ENCODE peak calls at places on chromosomes 12 and 14, in nine cellular contexts. A is naive thymus-derived CD8-positive, alpha-beta T cell; U is stimulated activated CD4-positive, alpha-beta T cell treated with anti-CD3 and anti-CD28 coated beads, Interleukin-4, amount 100 ng/mL, for 4 hours; Y is activated CD4-positive, alpha-beta memory T cell treated with anti-CD3 and anti-CD28 coated beads, Interleukin-2, amount 10 ng/mL, durations not matched to agents 7 days and 5 days; S is stimulated activated CD8-positive, alpha-beta memory T cell treated with anti-CD3 and anti-CD28 coated beads, Interleukin-4, amount 100 ng/mL, for 1 hour; Z is mesenchymal stem cell; V is ELR; B is PC-3; G is activated T-helper 1 cell treated with anti-CD3 and anti-CD28 coated beads, Interleukin-2, amount 50 U/mL, for 16 hours. F is an unnamed sample.

GRCh38 chr14:85308531-85309300 is 221.2 kb upstream of the FLRT2 start:
- DNase-seq in A (no peak), U (no peak), Y (no peak), S (no peak), Z (peak), V (no peak), B (no peak), G (no peak), F (peak)

GRCh38 chr14:43539210-43539609 is 967.9 kb downstream of the FSCB start:
- DNase-seq in A (no peak), U (no peak), Y (no peak), S (no peak), Z (peak), V (peak), B (peak), G (no peak), F (peak)

GRCh38 chr12:39459027-39459434 is 16.1 kb upstream of the KIF21A start:
- DNase-seq in A (no peak), U (no peak), Y (no peak), S (no peak), Z (no peak), V (no peak), B (no peak), G (no peak), F (no peak)

GRCh38 chr12:55663391-55663790 is 26.7 kb downstream of the OR10P1 start:
- DNase-seq in A (no peak), U (no peak), Y (no peak), S (no peak), Z (no peak), V (no peak), B (no peak), G (no peak), F (no peak)

GRCh38 chr14:69327507-69327906 is 67.5 kb downstream of the GALNT16 start:
- DNase-seq in A (no peak), U (no peak), Y (no peak), S (no peak), Z (no peak), V (no peak), B (no peak), G (no peak), F (no peak)

GRCh38 chr14:102028733-102029132 is 58.1 kb downstream of the HSP90AA1 start:
- DNase-seq in A (no peak), U (no peak), Y (no peak), S (no peak), Z (peak), V (peak), B (peak), G (no peak), F (peak)

GRCh38 chr12:88579941-88580871 is at the start of gene KITLG:
- DNase-seq in A (no peak), U (no peak), Y (peak), S (no peak), Z (peak), V (peak), B (peak), G (no peak), F (peak)

GRCh38 chr14:96614528-96614927 is 112.3 kb downstream of the PAPOLA start:
- DNase-seq in A (no peak), U (no peak), Y (no peak), S (no peak), Z (no peak), V (no peak), B (no peak), G (no peak), F (no peak)

GRCh38 chr12:6039894-6040601 is 84.4 kb downstream of the VWF start:
- DNase-seq in A (peak), U (peak), Y (peak), S (peak), Z (peak), V (peak), B (peak), G (no peak), F (peak)

GRCh38 chr12:9687228-9687627 is 17.7 kb downstream of the CLEC2D start:
- DNase-seq in A (no peak), U (no peak), Y (no peak), S (no peak), Z (no peak), V (peak), B (peak), G (no peak), F (peak)

GRCh38 chr12:124392271-124392990 is 97.5 kb downstream of the RFLNA start:
- DNase-seq in A (no peak), U (no peak), Y (no peak), S (no peak), Z (peak), V (peak), B (no peak), G (no peak), F (peak)

GRCh38 chr12:3770891-3771290 is 18.0 kb upstream of the CRACR2A start:
- DNase-seq in A (no peak), U (no peak), Y (no peak), S (no peak), Z (peak), V (peak), B (peak), G (no peak), F (peak)

GRCh38 chr12:76470028-76470939 is 89.3 kb downstream of the OSBPL8 start:
- DNase-seq in A (no peak), U (peak), Y (no peak), S (no peak), Z (peak), V (peak), B (peak), G (no peak), F (peak)

GRCh38 chr12:6316921-6317692 is 6.6 kb downstream of the PLEKHG6 start:
- DNase-seq in A (no peak), U (no peak), Y (no peak), S (no peak), Z (no peak), V (no peak), B (no peak), G (no peak), F (no peak)

GRCh38 chr12:77494306-77494705 is 336.4 kb upstream of the NAV3 start:
- DNase-seq in A (no peak), U (no peak), Y (no peak), S (no peak), Z (no peak), V (peak), B (no peak), G (no peak), F (no peak)

GRCh38 chr14:73025544-73025943 is 1.4 kb downstream of the ZFYVE1 start:
- DNase-seq in A (no peak), U (no peak), Y (no peak), S (no peak), Z (peak), V (peak), B (peak), G (no peak), F (no peak)

GRCh38 chr14:101109347-101109638 is 205.8 kb upstream of the RTL1 start:
- DNase-seq in A (no peak), U (no peak), Y (peak), S (no peak), Z (no peak), V (no peak), B (no peak), G (no peak), F (no peak)

GRCh38 chr14:85565862-85566296 is 35.9 kb downstream of the FLRT2 start:
- DNase-seq in A (no peak), U (no peak), Y (no peak), S (no peak), Z (peak), V (peak), B (peak), G (no peak), F (peak)

GRCh38 chr12:131242741-131243496 is 289.2 kb downstream of the ADGRD1 start:
- DNase-seq in A (no peak), U (no peak), Y (no peak), S (no peak), Z (no peak), V (no peak), B (peak), G (no peak), F (no peak)

GRCh38 chr14:103189481-103190470 is 66.5 kb downstream of the TNFAIP2 start:
- DNase-seq in A (no peak), U (no peak), Y (no peak), S (no peak), Z (no peak), V (no peak), B (no peak), G (no peak), F (no peak)

GRCh38 chr14:105455766-105456660 is 18.6 kb upstream of the CRIP2 start:
- DNase-seq in A (no peak), U (no peak), Y (no peak), S (no peak), Z (no peak), V (no peak), B (no peak), G (no peak), F (no peak)

GRCh38 chr12:54891717-54892478 is 37.6 kb downstream of the MUCL1 start:
- DNase-seq in A (no peak), U (no peak), Y (no peak), S (no peak), Z (peak), V (no peak), B (peak), G (no peak), F (no peak)

GRCh38 chr12:111298583-111299436 is 70.1 kb downstream of the PHETA1 start:
- DNase-seq in A (peak), U (peak), Y (peak), S (peak), Z (peak), V (peak), B (peak), G (no peak), F (peak)